ENCODE peak calls at places on chromosomes 6 and 20, in nine cellular contexts. J is sciatic nerve; L is nephron progenitor cell; C is NB4; Y is activated CD4-positive, alpha-beta T cell treated with anti-CD3 and anti-CD28 coated beads, Interleukin-2, amount 10 ng/mL, durations not matched to agents 7 days and 5 days; A is mesendoderm; Z is activated T-cell treated with anti-CD3 and anti-CD28 coated beads, Interleukin-2, amount 50 U/mL, for 72 hours; F is fibroblast of lung; V is substantia nigra. U is an unnamed sample.

GRCh38 chr6:128144320-128144719 is 243.5 kb upstream of the THEMIS start:
- DNase-seq in A (peak), J (no peak), F (no peak), C (no peak), Z (no peak), V (no peak), L (no peak), Y (no peak), U (no peak)

GRCh38 chr20:35311409-35311808 is 19.2 kb upstream of the FAM83C start:
- DNase-seq in Y (peak), J (no peak), C (no peak), F (peak), Z (peak), L (no peak), A (peak), V (no peak), U (no peak)

GRCh38 chr6:81241717-81242116 is 510.8 kb downstream of the TENT5A start:
- DNase-seq in A (peak), L (no peak), F (peak), Y (no peak), Z (no peak), V (no peak), C (peak), J (no peak), U (no peak)

GRCh38 chr6:168136001-168136400 is 57.0 kb upstream of the FRMD1 start:
- DNase-seq in F (no peak), C (no peak), Y (no peak), A (no peak), V (no peak), L (no peak), J (no peak), Z (no peak), U (no peak)

GRCh38 chr20:64102647-64103354 is 4.6 kb downstream of the NPBWR2 start:
- DNase-seq in L (peak), C (no peak), Y (no peak), J (peak), A (peak), Z (no peak), F (no peak), V (no peak), U (no peak)

GRCh38 chr20:44809380-44810060 is 826 bp downstream of the RIMS4 start:
- DNase-seq in F (no peak), A (peak), L (peak), J (no peak), V (no peak), C (no peak), Z (no peak), Y (no peak), U (no peak)

GRCh38 chr20:7650481-7650880 is 289.8 kb downstream of the HAO1 start:
- DNase-seq in C (no peak), L (no peak), Z (no peak), F (peak), V (no peak), Y (no peak), J (no peak), A (no peak), U (no peak)

GRCh38 chr6:44867561-44868334 is 460.4 kb upstream of the RUNX2 start:
- DNase-seq in A (no peak), Y (no peak), C (no peak), F (no peak), L (no peak), V (no peak), Z (no peak), J (no peak), U (no peak)

GRCh38 chr6:52741872-52742271 is 21.4 kb downstream of the GSTA2 start:
- DNase-seq in Z (no peak), L (no peak), J (no peak), C (no peak), A (no peak), V (no peak), Y (no peak), F (peak), U (no peak)

GRCh38 chr6:24845578-24845977 is 46.9 kb upstream of the ARMH2 start:
- DNase-seq in Z (no peak), F (no peak), C (no peak), A (no peak), J (no peak), V (no peak), Y (no peak), L (no peak), U (no peak)

GRCh38 chr6:136566851-136567250 is 16.6 kb upstream of the MAP7 start:
- DNase-seq in J (no peak), C (no peak), Y (no peak), L (no peak), Z (no peak), V (no peak), F (no peak), A (no peak), U (no peak)

GRCh38 chr6:45991189-45991588 is 24.5 kb downstream of the CLIC5 start:
- DNase-seq in A (peak), V (no peak), Z (no peak), L (no peak), J (no peak), F (no peak), C (peak), Y (no peak), U (no peak)

GRCh38 chr6:30543824-30544223 is 12.5 kb downstream of the GNL1 start:
- DNase-seq in F (no peak), J (no peak), Z (no peak), Y (peak), V (no peak), C (no peak), L (no peak), A (no peak), U (no peak)